ENCODE peak calls at places on chromosomes 13 and 19, in ten cellular contexts. One of them, this sample, is unnamed.

GRCh38 chr13:27965343-27965739 is 3.8 kb downstream of the CDX2 start:
- DNase-seq in A549: no peak
- DNase-seq in CD4-positive, CD25-positive, alpha-beta regulatory T cell: no peak
- DNase-seq in uterus: no peak
- DNase-seq in H9: no peak
- DNase-seq in small intestine: no peak
- DNase-seq in left ventricle myocardium inferior: no peak
- DNase-seq in IMR-90: no peak
- DNase-seq in brain microvascular endothelial cell: no peak
- DNase-seq in HCT116: no peak
- DNase-seq in this sample: no peak

GRCh38 chr19:9009935-9010651 is at the start of gene MUC16:
- DNase-seq in A549: no peak
- DNase-seq in CD4-positive, CD25-positive, alpha-beta regulatory T cell: no peak
- DNase-seq in uterus: no peak
- DNase-seq in H9: peak
- DNase-seq in small intestine: no peak
- DNase-seq in left ventricle myocardium inferior: no peak
- DNase-seq in IMR-90: no peak
- DNase-seq in brain microvascular endothelial cell: no peak
- DNase-seq in HCT116: no peak
- DNase-seq in this sample: no peak

GRCh38 chr19:5997371-5997770 is 19.4 kb upstream of the RANBP3 start:
- DNase-seq in A549: no peak
- DNase-seq in CD4-positive, CD25-positive, alpha-beta regulatory T cell: no peak
- DNase-seq in uterus: no peak
- DNase-seq in H9: peak
- DNase-seq in small intestine: no peak
- DNase-seq in left ventricle myocardium inferior: no peak
- DNase-seq in IMR-90: no peak
- DNase-seq in brain microvascular endothelial cell: no peak
- DNase-seq in HCT116: no peak
- DNase-seq in this sample: no peak

GRCh38 chr19:7004313-7004931 is 16.8 kb downstream of the MBD3L2B start:
- DNase-seq in A549: peak
- DNase-seq in CD4-positive, CD25-positive, alpha-beta regulatory T cell: no peak
- DNase-seq in uterus: no peak
- DNase-seq in H9: no peak
- DNase-seq in small intestine: peak
- DNase-seq in left ventricle myocardium inferior: no peak
- DNase-seq in IMR-90: peak
- DNase-seq in brain microvascular endothelial cell: peak
- DNase-seq in HCT116: peak
- DNase-seq in this sample: peak

GRCh38 chr19:7391218-7391670 is 42.5 kb downstream of the ARHGEF18 start:
- DNase-seq in A549: peak
- DNase-seq in CD4-positive, CD25-positive, alpha-beta regulatory T cell: no peak
- DNase-seq in uterus: no peak
- DNase-seq in H9: no peak
- DNase-seq in small intestine: peak
- DNase-seq in left ventricle myocardium inferior: no peak
- DNase-seq in IMR-90: peak
- DNase-seq in brain microvascular endothelial cell: peak
- DNase-seq in HCT116: peak
- DNase-seq in this sample: no peak

GRCh38 chr19:16365300-16365996 is 40.8 kb downstream of the KLF2 start:
- DNase-seq in A549: no peak
- DNase-seq in CD4-positive, CD25-positive, alpha-beta regulatory T cell: no peak
- DNase-seq in uterus: no peak
- DNase-seq in H9: no peak
- DNase-seq in small intestine: peak
- DNase-seq in left ventricle myocardium inferior: no peak
- DNase-seq in IMR-90: no peak
- DNase-seq in brain microvascular endothelial cell: no peak
- DNase-seq in HCT116: no peak
- DNase-seq in this sample: no peak

GRCh38 chr13:81051873-81052272 is 710.9 kb upstream of the SPRY2 start:
- DNase-seq in A549: no peak
- DNase-seq in CD4-positive, CD25-positive, alpha-beta regulatory T cell: no peak
- DNase-seq in uterus: no peak
- DNase-seq in H9: no peak
- DNase-seq in small intestine: no peak
- DNase-seq in left ventricle myocardium inferior: no peak
- DNase-seq in IMR-90: no peak
- DNase-seq in brain microvascular endothelial cell: no peak
- DNase-seq in HCT116: no peak
- DNase-seq in this sample: no peak

GRCh38 chr13:44211286-44211685 is 162.3 kb upstream of the SERP2 start:
- DNase-seq in A549: no peak
- DNase-seq in CD4-positive, CD25-positive, alpha-beta regulatory T cell: no peak
- DNase-seq in uterus: no peak
- DNase-seq in H9: no peak
- DNase-seq in small intestine: no peak
- DNase-seq in left ventricle myocardium inferior: no peak
- DNase-seq in IMR-90: no peak
- DNase-seq in brain microvascular endothelial cell: no peak
- DNase-seq in HCT116: no peak
- DNase-seq in this sample: no peak

GRCh38 chr19:11749751-11750150 is 11.0 kb upstream of the ZNF823 start:
- DNase-seq in A549: no peak
- DNase-seq in CD4-positive, CD25-positive, alpha-beta regulatory T cell: no peak
- DNase-seq in uterus: no peak
- DNase-seq in H9: no peak
- DNase-seq in small intestine: no peak
- DNase-seq in left ventricle myocardium inferior: no peak
- DNase-seq in IMR-90: no peak
- DNase-seq in brain microvascular endothelial cell: no peak
- DNase-seq in HCT116: no peak
- DNase-seq in this sample: no peak

GRCh38 chr19:11747277-11747676 is 8.5 kb upstream of the ZNF823 start:
- DNase-seq in A549: no peak
- DNase-seq in CD4-positive, CD25-positive, alpha-beta regulatory T cell: no peak
- DNase-seq in uterus: no peak
- DNase-seq in H9: no peak
- DNase-seq in small intestine: no peak
- DNase-seq in left ventricle myocardium inferior: no peak
- DNase-seq in IMR-90: no peak
- DNase-seq in brain microvascular endothelial cell: no peak
- DNase-seq in HCT116: no peak
- DNase-seq in this sample: no peak

GRCh38 chr19:11745871-11746270 is 7.1 kb upstream of the ZNF823 start:
- DNase-seq in A549: no peak
- DNase-seq in CD4-positive, CD25-positive, alpha-beta regulatory T cell: no peak
- DNase-seq in uterus: no peak
- DNase-seq in H9: no peak
- DNase-seq in small intestine: no peak
- DNase-seq in left ventricle myocardium inferior: no peak
- DNase-seq in IMR-90: no peak
- DNase-seq in brain microvascular endothelial cell: no peak
- DNase-seq in HCT116: no peak
- DNase-seq in this sample: no peak
- H3K27ac ChIP-seq in A549: no peak
- H3K27ac ChIP-seq in CD4-positive, CD25-positive, alpha-beta regulatory T cell: no peak
- H3K27ac ChIP-seq in uterus: no peak
- H3K27ac ChIP-seq in H9: no peak
- H3K27ac ChIP-seq in small intestine: no peak
- H3K27ac ChIP-seq in left ventricle myocardium inferior: no peak
- H3K27ac ChIP-seq in IMR-90: no peak
- H3K27ac ChIP-seq in brain microvascular endothelial cell: no peak
- H3K27ac ChIP-seq in HCT116: no peak
- H3K27ac ChIP-seq in this sample: no peak

GRCh38 chr13:50617134-50617721 is 226.3 kb downstream of the DLEU7 start:
- DNase-seq in A549: peak
- DNase-seq in CD4-positive, CD25-positive, alpha-beta regulatory T cell: no peak
- DNase-seq in uterus: no peak
- DNase-seq in H9: no peak
- DNase-seq in small intestine: no peak
- DNase-seq in left ventricle myocardium inferior: no peak
- DNase-seq in IMR-90: peak
- DNase-seq in brain microvascular endothelial cell: peak
- DNase-seq in HCT116: peak
- DNase-seq in this sample: no peak
- H3K27ac ChIP-seq in A549: peak
- H3K27ac ChIP-seq in CD4-positive, CD25-positive, alpha-beta regulatory T cell: no peak
- H3K27ac ChIP-seq in uterus: peak
- H3K27ac ChIP-seq in H9: no peak
- H3K27ac ChIP-seq in small intestine: no peak
- H3K27ac ChIP-seq in left ventricle myocardium inferior: no peak
- H3K27ac ChIP-seq in IMR-90: no peak
- H3K27ac ChIP-seq in brain microvascular endothelial cell: peak
- H3K27ac ChIP-seq in HCT116: peak
- H3K27ac ChIP-seq in this sample: no peak

DNA sequence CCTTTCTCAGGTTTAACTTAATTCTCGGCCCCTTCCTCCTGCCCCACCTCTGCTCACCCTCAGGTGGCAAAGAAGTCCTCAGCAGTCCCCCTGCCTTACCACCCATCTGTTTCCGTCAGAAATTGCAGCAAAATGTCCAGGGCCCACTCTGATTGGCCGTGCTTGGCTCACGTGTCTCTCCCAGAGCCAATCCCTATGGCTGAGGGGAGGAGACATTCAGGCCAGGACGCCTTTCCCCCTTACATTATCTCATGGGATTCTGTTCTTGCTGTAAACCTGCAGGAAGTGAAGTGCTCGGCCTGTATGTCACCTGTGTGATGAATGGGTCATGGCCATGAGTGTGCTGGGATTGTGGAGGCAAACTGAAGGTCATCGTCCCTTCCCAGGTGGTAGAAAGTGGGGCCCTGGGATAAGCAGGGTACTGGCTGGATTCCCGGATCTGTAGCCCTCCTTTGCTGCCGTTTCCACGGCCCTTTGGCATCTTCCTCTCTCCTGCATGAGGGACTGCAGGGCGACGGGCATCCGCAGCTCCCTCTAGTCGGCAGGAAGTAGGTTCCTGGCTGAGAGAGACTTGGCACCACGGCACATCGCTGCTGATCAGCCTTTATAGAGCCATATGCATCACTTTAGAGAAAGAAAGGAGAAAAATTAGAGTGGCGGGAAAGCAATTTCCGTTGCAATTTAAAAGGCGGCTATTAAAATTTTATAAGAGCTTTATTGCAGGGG is 118.1 kb downstream of the SIPA1L3 start:
- DNase-seq in A549: no peak
- DNase-seq in CD4-positive, CD25-positive, alpha-beta regulatory T cell: no peak
- DNase-seq in uterus: no peak
- DNase-seq in H9: peak
- DNase-seq in small intestine: no peak
- DNase-seq in left ventricle myocardium inferior: no peak
- DNase-seq in IMR-90: no peak
- DNase-seq in brain microvascular endothelial cell: no peak
- DNase-seq in HCT116: no peak
- DNase-seq in this sample: peak
- H3K27ac ChIP-seq in A549: no peak
- H3K27ac ChIP-seq in CD4-positive, CD25-positive, alpha-beta regulatory T cell: no peak
- H3K27ac ChIP-seq in uterus: no peak
- H3K27ac ChIP-seq in H9: peak
- H3K27ac ChIP-seq in small intestine: no peak
- H3K27ac ChIP-seq in left ventricle myocardium inferior: no peak
- H3K27ac ChIP-seq in IMR-90: no peak
- H3K27ac ChIP-seq in brain microvascular endothelial cell: no peak
- H3K27ac ChIP-seq in HCT116: no peak
- H3K27ac ChIP-seq in this sample: no peak

GRCh38 chr13:111627596-111627995 is 307.2 kb downstream of the TEX29 start:
- DNase-seq in A549: no peak
- DNase-seq in CD4-positive, CD25-positive, alpha-beta regulatory T cell: no peak
- DNase-seq in uterus: no peak
- DNase-seq in H9: peak
- DNase-seq in small intestine: no peak
- DNase-seq in left ventricle myocardium inferior: no peak
- DNase-seq in IMR-90: no peak
- DNase-seq in brain microvascular endothelial cell: no peak
- DNase-seq in HCT116: no peak
- DNase-seq in this sample: no peak
- H3K27ac ChIP-seq in A549: no peak
- H3K27ac ChIP-seq in CD4-positive, CD25-positive, alpha-beta regulatory T cell: no peak
- H3K27ac ChIP-seq in uterus: no peak
- H3K27ac ChIP-seq in H9: no peak
- H3K27ac ChIP-seq in small intestine: no peak
- H3K27ac ChIP-seq in left ventricle myocardium inferior: no peak
- H3K27ac ChIP-seq in IMR-90: no peak
- H3K27ac ChIP-seq in brain microvascular endothelial cell: no peak
- H3K27ac ChIP-seq in HCT116: no peak
- H3K27ac ChIP-seq in this sample: no peak

GRCh38 chr19:46480409-46480808 is 9.0 kb upstream of the PNMA8A start:
- DNase-seq in A549: no peak
- DNase-seq in CD4-positive, CD25-positive, alpha-beta regulatory T cell: no peak
- DNase-seq in uterus: peak
- DNase-seq in H9: no peak
- DNase-seq in small intestine: no peak
- DNase-seq in left ventricle myocardium inferior: no peak
- DNase-seq in IMR-90: peak
- DNase-seq in brain microvascular endothelial cell: peak
- DNase-seq in HCT116: no peak
- DNase-seq in this sample: no peak
- H3K27ac ChIP-seq in A549: no peak
- H3K27ac ChIP-seq in CD4-positive, CD25-positive, alpha-beta regulatory T cell: no peak
- H3K27ac ChIP-seq in uterus: peak
- H3K27ac ChIP-seq in H9: no peak
- H3K27ac ChIP-seq in small intestine: no peak
- H3K27ac ChIP-seq in left ventricle myocardium inferior: peak
- H3K27ac ChIP-seq in IMR-90: peak
- H3K27ac ChIP-seq in brain microvascular endothelial cell: no peak
- H3K27ac ChIP-seq in HCT116: no peak
- H3K27ac ChIP-seq in this sample: no peak

GRCh38 chr13:29696606-29697005 is 101.1 kb upstream of the SLC7A1 start:
- DNase-seq in A549: no peak
- DNase-seq in CD4-positive, CD25-positive, alpha-beta regulatory T cell: no peak
- DNase-seq in uterus: no peak
- DNase-seq in H9: no peak
- DNase-seq in small intestine: no peak
- DNase-seq in left ventricle myocardium inferior: no peak
- DNase-seq in IMR-90: no peak
- DNase-seq in brain microvascular endothelial cell: no peak
- DNase-seq in HCT116: no peak
- DNase-seq in this sample: no peak

GRCh38 chr13:29703421-29703820 is 107.9 kb upstream of the SLC7A1 start:
- DNase-seq in A549: no peak
- DNase-seq in CD4-positive, CD25-positive, alpha-beta regulatory T cell: no peak
- DNase-seq in uterus: no peak
- DNase-seq in H9: no peak
- DNase-seq in small intestine: no peak
- DNase-seq in left ventricle myocardium inferior: no peak
- DNase-seq in IMR-90: no peak
- DNase-seq in brain microvascular endothelial cell: no peak
- DNase-seq in HCT116: no peak
- DNase-seq in this sample: no peak

GRCh38 chr13:29702912-29703351 is 107.4 kb upstream of the SLC7A1 start:
- DNase-seq in A549: peak
- DNase-seq in CD4-positive, CD25-positive, alpha-beta regulatory T cell: no peak
- DNase-seq in uterus: peak
- DNase-seq in H9: peak
- DNase-seq in small intestine: no peak
- DNase-seq in left ventricle myocardium inferior: peak
- DNase-seq in IMR-90: peak
- DNase-seq in brain microvascular endothelial cell: peak
- DNase-seq in HCT116: no peak
- DNase-seq in this sample: peak

GRCh38 chr13:29693297-29693945 is 97.9 kb upstream of the SLC7A1 start:
- DNase-seq in A549: no peak
- DNase-seq in CD4-positive, CD25-positive, alpha-beta regulatory T cell: no peak
- DNase-seq in uterus: no peak
- DNase-seq in H9: no peak
- DNase-seq in small intestine: peak
- DNase-seq in left ventricle myocardium inferior: no peak
- DNase-seq in IMR-90: no peak
- DNase-seq in brain microvascular endothelial cell: no peak
- DNase-seq in HCT116: no peak
- DNase-seq in this sample: no peak

GRCh38 chr13:29698106-29698505 is 102.6 kb upstream of the SLC7A1 start:
- DNase-seq in A549: no peak
- DNase-seq in CD4-positive, CD25-positive, alpha-beta regulatory T cell: no peak
- DNase-seq in uterus: no peak
- DNase-seq in H9: no peak
- DNase-seq in small intestine: no peak
- DNase-seq in left ventricle myocardium inferior: no peak
- DNase-seq in IMR-90: no peak
- DNase-seq in brain microvascular endothelial cell: no peak
- DNase-seq in HCT116: no peak
- DNase-seq in this sample: no peak
- H3K27ac ChIP-seq in A549: no peak
- H3K27ac ChIP-seq in CD4-positive, CD25-positive, alpha-beta regulatory T cell: no peak
- H3K27ac ChIP-seq in uterus: no peak
- H3K27ac ChIP-seq in H9: no peak
- H3K27ac ChIP-seq in small intestine: no peak
- H3K27ac ChIP-seq in left ventricle myocardium inferior: no peak
- H3K27ac ChIP-seq in IMR-90: no peak
- H3K27ac ChIP-seq in brain microvascular endothelial cell: no peak
- H3K27ac ChIP-seq in HCT116: no peak
- H3K27ac ChIP-seq in this sample: no peak

This sample was measured in K562.